ENCODE peak calls at places on chromosomes 12 and 14, in ten cellular contexts. K is ovary, V is Peyer's patch, J is stomach, N is A549, T is heart left ventricle, M is IMR-90, C is vagina, I is HCT116, L is body of pancreas. Q is an unnamed sample.

GRCh38 chr14:45838597-45838996 is 585.6 kb upstream of the MIS18BP1 start:
- DNase-seq in T (no peak), M (no peak), C (no peak), I (no peak), N (no peak), V (no peak), K (no peak), L (no peak), J (no peak), Q (no peak)

GRCh38 chr12:69469854-69470188 is 367 bp upstream of the FRS2 start:
- DNase-seq in M (no peak), C (no peak), V (no peak), K (no peak), J (no peak), T (no peak), N (no peak), I (no peak), L (no peak), Q (no peak)

GRCh38 chr12:42332301-42332894 is 6.4 kb downstream of the PPHLN1 start:
- DNase-seq in M (peak; percentile 51), K (no peak), T (no peak), N (peak; percentile 66), I (peak; percentile 29), J (no peak), L (peak; percentile 25), V (no peak), C (no peak), Q (peak; percentile 13)

GRCh38 chr14:50008562-50009355 is 107.6 kb downstream of the VCPKMT start:
- DNase-seq in I (no peak), K (no peak), M (peak; percentile 69), J (no peak), T (no peak), L (no peak), N (peak; percentile 58), V (no peak), C (no peak), Q (no peak)

GRCh38 chr14:104935955-104936354 is 11.3 kb downstream of the PLD4 start:
- DNase-seq in V (no peak), C (no peak), T (no peak), M (no peak), K (no peak), I (no peak), N (no peak), J (no peak), L (no peak), Q (no peak)

GRCh38 chr14:35818346-35819115 is 7.6 kb upstream of the BRMS1L start:
- DNase-seq in C (no peak), L (peak; percentile 42), T (no peak), J (no peak), N (peak; percentile 59), V (no peak), I (no peak), M (peak; percentile 58), K (no peak), Q (no peak)

GRCh38 chr12:127628655-127629054 is 638.3 kb upstream of the TMEM132C start:
- DNase-seq in N (no peak), L (no peak), I (no peak), V (no peak), C (no peak), J (no peak), M (peak; percentile 75), T (no peak), K (no peak), Q (peak; percentile 24)

GRCh38 chr12:22018860-22019259 is 27.2 kb upstream of the CMAS start:
- DNase-seq in T (no peak), K (no peak), M (peak; percentile 3), N (peak; percentile 15), J (no peak), V (no peak), C (no peak), I (no peak), L (no peak), Q (no peak)

GRCh38 chr14:32110200-32110896 is 33.2 kb downstream of the ARHGAP5 start:
- DNase-seq in V (no peak), J (no peak), T (no peak), K (no peak), L (no peak), M (no peak), C (no peak), N (no peak), I (no peak), Q (no peak)

GRCh38 chr12:97181571-97182265 is 274.7 kb downstream of the NEDD1 start:
- DNase-seq in L (no peak), V (no peak), K (no peak), C (no peak), J (no peak), M (no peak), N (no peak), I (no peak), T (no peak), Q (no peak)

GRCh38 chr14:93269341-93270068 is 62.4 kb downstream of the UBR7 start:
- DNase-seq in I (no peak), V (no peak), N (peak; percentile 84), T (no peak), M (peak; percentile 90), L (no peak), C (no peak), J (no peak), K (no peak), Q (peak; percentile 55)

GRCh38 chr14:50062438-50063039 is 53.8 kb downstream of the VCPKMT start:
- DNase-seq in V (peak; percentile 89), I (peak; percentile 37), K (no peak), N (peak; percentile 63), J (peak; percentile 38), C (no peak), L (peak; percentile 72), M (peak; percentile 83), T (no peak), Q (peak; percentile 33)

GRCh38 chr14:68935761-68936209 is 43.3 kb downstream of the ACTN1 start:
- DNase-seq in N (no peak), J (peak; percentile 75), C (no peak), I (no peak), T (peak; percentile 80), M (no peak), K (no peak), V (no peak), L (peak; percentile 83), Q (no peak)

GRCh38 chr14:101185081-101185835 is 281.7 kb upstream of the RTL1 start:
- DNase-seq in C (peak; percentile 47), L (no peak), N (no peak), T (no peak), M (no peak), K (no peak), J (peak; percentile 18), I (no peak), V (no peak), Q (no peak)

GRCh38 chr14:101187017-101187815 is 283.7 kb upstream of the RTL1 start:
- DNase-seq in L (no peak), N (no peak), M (no peak), I (no peak), V (no peak), J (peak; percentile 13), K (no peak), C (no peak), T (no peak), Q (no peak)

GRCh38 chr14:101184562-101184961 is 281.0 kb upstream of the RTL1 start:
- DNase-seq in M (no peak), V (no peak), I (no peak), L (no peak), C (no peak), J (no peak), K (no peak), N (no peak), T (no peak), Q (no peak)

GRCh38 chr14:101186544-101186943 is 283.0 kb upstream of the RTL1 start:
- DNase-seq in I (no peak), N (no peak), C (no peak), V (no peak), K (no peak), J (peak; percentile 21), L (no peak), M (no peak), T (no peak), Q (no peak)

GRCh38 chr14:101185946-101186345 is 282.4 kb upstream of the RTL1 start:
- DNase-seq in N (no peak), L (no peak), T (no peak), I (no peak), M (no peak), J (no peak), V (no peak), C (peak; percentile 65), K (no peak), Q (no peak)
- TF ChIP-seq POLR2A in N (no peak), L (no peak), T (no peak), I (no peak), M (no peak), J (no peak), V (no peak), C (no peak), K (no peak), Q (no peak)

GRCh38 chr14:22982477-22983245 is at the start of gene AJUBA:
- DNase-seq in I (peak; percentile 78), C (peak; percentile 94), L (peak; percentile 82), N (peak; percentile 95), T (peak; percentile 94), K (peak; percentile 93), V (peak; percentile 88), M (peak; percentile 92), J (peak; percentile 82), Q (no peak)
- TF ChIP-seq POLR2A in I (no peak), C (no peak), L (peak; percentile 76), N (peak; percentile 61), T (no peak), K (peak; percentile 47), V (no peak), M (peak; percentile 70), J (no peak), Q (peak; percentile 44)

DNA sequence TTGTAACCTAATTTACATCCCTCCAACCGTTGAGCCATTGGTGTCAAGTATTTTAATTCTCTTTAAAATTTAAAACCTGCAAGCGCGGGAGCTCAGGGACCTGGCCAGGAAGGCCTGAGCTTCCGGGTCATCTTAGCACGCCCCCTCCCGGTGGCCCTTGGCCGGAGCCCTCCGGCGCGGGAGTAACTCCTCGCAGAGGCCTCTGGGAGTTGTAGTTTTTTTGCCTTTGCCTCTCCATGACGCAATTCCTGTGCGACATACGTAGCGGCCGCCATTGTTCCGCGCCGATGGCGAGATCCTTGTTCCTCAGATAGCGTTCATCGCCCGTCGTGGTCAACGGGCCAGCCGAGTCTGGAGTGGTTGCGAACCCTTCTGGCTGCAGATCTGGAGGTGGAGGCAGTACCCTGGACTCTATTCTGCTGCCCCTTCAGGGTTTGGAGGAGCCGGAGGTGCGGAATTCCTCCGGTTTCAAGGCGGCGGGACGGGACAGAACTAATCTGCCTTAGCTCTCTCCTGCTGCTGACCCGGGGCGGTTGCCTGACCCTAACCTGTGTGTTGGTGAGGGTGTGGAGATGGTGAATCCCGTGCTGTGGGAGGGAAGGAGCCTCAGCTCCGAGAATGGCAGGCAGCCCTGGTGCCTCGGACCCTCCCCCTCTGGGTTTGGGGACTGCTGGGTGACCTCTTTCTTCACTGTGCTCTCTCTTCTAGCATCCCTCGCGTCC is at the start of gene ZNF268:
- DNase-seq in I (peak; percentile 85), L (peak; percentile 93), V (peak; percentile 96), T (peak; percentile 94), N (peak; percentile 97), C (no peak), K (peak; percentile 93), J (peak; percentile 94), M (peak; percentile 89), Q (peak; percentile 85)
- TF ChIP-seq POLR2A in I (no peak), L (peak; percentile 57), V (peak; percentile 33), T (no peak), N (peak; percentile 55), C (no peak), K (peak; percentile 32), J (no peak), M (peak; percentile 64), Q (peak; percentile 34)

DNA sequence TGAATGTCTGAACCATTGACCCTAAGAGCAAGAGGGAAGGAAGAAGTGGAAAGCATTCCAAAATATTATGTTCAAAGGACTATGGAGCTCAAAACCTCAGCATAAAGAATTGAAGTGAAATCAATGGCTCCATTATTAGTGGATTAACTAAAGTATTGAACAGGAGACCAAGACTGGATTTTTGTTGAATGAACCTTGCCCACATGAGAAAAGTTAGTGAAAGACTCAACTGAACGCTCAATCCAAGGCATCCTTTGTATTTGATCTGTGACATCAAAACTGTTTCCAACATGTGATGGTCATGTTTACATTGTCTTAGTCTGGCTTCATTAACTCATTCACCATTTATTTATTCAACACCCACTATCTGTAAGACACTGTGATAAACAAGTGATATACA is 161.0 kb downstream of the CNTN1 start:
- DNase-seq in V (no peak), C (no peak), J (no peak), K (no peak), I (no peak), T (no peak), N (no peak), L (no peak), M (no peak), Q (no peak)
- TF ChIP-seq POLR2A in V (no peak), C (no peak), J (no peak), K (no peak), I (no peak), T (no peak), N (no peak), L (no peak), M (no peak), Q (no peak)